ENCODE peak calls at places on chromosomes 12 and 14, in nine cellular contexts. C, U, J, R, Y, E, Q, I and W are unnamed samples.

GRCh38 chr12:120821878-120822277 is 82.3 kb downstream of the SPPL3 start:
- DNase-seq in C (no peak), U (no peak), J (no peak), R (peak; percentile 48), Y (no peak), E (no peak), Q (no peak), I (no peak), W (peak; percentile 56)

GRCh38 chr12:32365473-32366064 is 33.8 kb upstream of the FGD4 start:
- DNase-seq in C (peak; percentile 82), U (peak; percentile 46), J (peak; percentile 90), R (peak; percentile 44), Y (peak; percentile 56), E (no peak), Q (no peak), I (peak; percentile 82), W (peak; percentile 58)

GRCh38 chr12:47820631-47821345 is 1.1 kb upstream of the HDAC7 start:
- DNase-seq in C (peak; percentile 95), U (no peak), J (peak; percentile 98), R (no peak), Y (peak; percentile 90), E (no peak), Q (peak; percentile 74), I (peak; percentile 84), W (no peak)

GRCh38 chr12:16526693-16527092 is 79.3 kb downstream of the LMO3 start:
- DNase-seq in C (peak; percentile 92), U (no peak), J (peak; percentile 97), R (no peak), Y (no peak), E (no peak), Q (no peak), I (peak; percentile 67), W (no peak)

GRCh38 chr14:105021656-105022275 is 883 bp upstream of the CDCA4 start:
- DNase-seq in C (peak; percentile 44), U (peak; percentile 85), J (no peak), R (peak; percentile 53), Y (peak; percentile 43), E (no peak), Q (no peak), I (peak; percentile 54), W (no peak)

GRCh38 chr12:27859648-27860047 is 79.6 kb upstream of the MANSC4 start:
- DNase-seq in C (no peak), U (no peak), J (no peak), R (no peak), Y (no peak), E (no peak), Q (no peak), I (no peak), W (no peak)

GRCh38 chr12:6836851-6837250 is 3.9 kb upstream of the GNB3 start:
- DNase-seq in C (no peak), U (no peak), J (no peak), R (no peak), Y (no peak), E (no peak), Q (no peak), I (no peak), W (no peak)

GRCh38 chr12:70724444-70724843 is 87.2 kb upstream of the PTPRB start:
- DNase-seq in C (peak; percentile 1), U (no peak), J (peak; percentile 7), R (no peak), Y (no peak), E (no peak), Q (no peak), I (peak; percentile 36), W (no peak)

GRCh38 chr14:75861161-75861621 is 120.6 kb downstream of the TGFB3 start:
- DNase-seq in C (peak; percentile 87), U (no peak), J (peak; percentile 87), R (no peak), Y (no peak), E (no peak), Q (no peak), I (peak; percentile 70), W (no peak)

GRCh38 chr12:75977952-75978671 is 53.5 kb downstream of the PHLDA1 start:
- DNase-seq in C (peak; percentile 100), U (no peak), J (peak; percentile 100), R (peak; percentile 63), Y (peak; percentile 71), E (no peak), Q (no peak), I (peak; percentile 99), W (peak; percentile 70)

GRCh38 chr12:121775501-121775900 is 18.0 kb downstream of the RHOF start:
- DNase-seq in C (no peak), U (no peak), J (no peak), R (no peak), Y (no peak), E (no peak), Q (no peak), I (no peak), W (no peak)

GRCh38 chr14:76456891-76457586 is 81.1 kb downstream of the ESRRB start:
- DNase-seq in C (no peak), U (peak; percentile 54), J (no peak), R (no peak), Y (no peak), E (no peak), Q (no peak), I (no peak), W (no peak)

GRCh38 chr14:76282581-76282980 is 93.4 kb upstream of the ESRRB start:
- DNase-seq in C (no peak), U (no peak), J (no peak), R (no peak), Y (no peak), E (peak; percentile 6), Q (no peak), I (no peak), W (no peak)

GRCh38 chr12:52395761-52396434 is 10.2 kb downstream of the KRT82 start:
- DNase-seq in C (no peak), U (peak; percentile 41), J (peak; percentile 8), R (no peak), Y (no peak), E (no peak), Q (no peak), I (peak; percentile 57), W (no peak)

DNA sequence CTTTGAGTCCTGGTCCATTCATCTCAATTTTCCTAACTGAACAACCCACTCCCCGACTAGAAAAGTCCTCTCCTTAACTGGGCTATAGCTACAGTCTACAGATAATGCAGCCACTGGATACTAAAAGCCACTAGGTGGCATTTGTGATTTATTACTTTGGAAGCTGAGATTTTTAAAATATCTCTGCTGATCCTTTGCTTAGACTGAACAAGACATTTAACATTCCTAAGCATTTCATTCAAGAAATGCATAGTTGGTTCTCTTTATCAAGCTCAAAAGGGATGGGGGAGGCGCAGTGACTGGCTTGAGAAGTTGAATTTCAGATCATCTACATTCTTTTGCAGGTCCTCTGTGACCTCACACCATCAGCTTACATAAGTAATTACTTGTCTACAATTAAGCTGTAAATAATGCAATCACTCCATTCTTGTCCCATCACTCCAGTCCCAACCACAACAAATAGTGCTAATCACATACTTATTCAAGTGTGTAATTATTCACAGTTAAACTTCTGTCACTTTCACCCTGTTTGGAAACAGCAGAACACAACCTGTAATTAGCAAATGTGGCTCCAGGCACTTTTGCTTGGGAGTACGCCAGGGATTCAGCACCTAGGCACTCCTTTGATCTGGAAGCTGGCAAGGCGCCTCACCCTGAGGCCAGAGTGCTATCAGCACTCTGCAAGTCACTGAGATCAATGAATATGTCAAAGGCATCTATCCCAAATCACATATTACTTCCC is 203.5 kb downstream of the NOVA1 start:
- DNase-seq in C (peak; percentile 12), U (no peak), J (peak; percentile 68), R (no peak), Y (no peak), E (no peak), Q (no peak), I (peak; percentile 65), W (no peak)
- TF ChIP-seq CTCF in C (peak; percentile 46), U (peak; percentile 20), J (peak; percentile 62), R (no peak), Y (no peak), E (peak; percentile 60), Q (no peak), I (peak; percentile 45), W (no peak)

DNA sequence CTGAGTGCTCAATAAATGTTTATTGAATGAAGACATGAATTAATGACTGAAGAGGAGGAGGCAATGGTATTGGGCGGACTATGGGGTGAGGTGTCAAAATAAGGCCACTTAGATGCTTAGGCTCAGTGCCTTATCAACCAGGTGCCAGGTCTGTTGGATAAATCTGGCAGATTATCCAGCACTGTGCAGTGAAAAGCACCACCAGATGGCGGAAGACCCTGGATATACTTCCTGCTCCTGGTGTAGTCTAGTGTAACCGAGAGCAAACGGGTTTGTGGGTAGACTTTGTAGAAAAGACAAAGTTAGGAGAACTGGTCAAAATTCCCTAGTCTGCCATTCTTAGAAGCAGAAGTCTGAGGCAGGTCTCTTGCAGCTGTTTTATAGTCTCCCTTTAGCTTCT is 306.3 kb downstream of the ATP23 start:
- DNase-seq in C (no peak), U (peak; percentile 82), J (no peak), R (no peak), Y (no peak), E (no peak), Q (no peak), I (no peak), W (no peak)
- TF ChIP-seq CTCF in C (peak; percentile 8), U (peak; percentile 66), J (no peak), R (no peak), Y (no peak), E (no peak), Q (no peak), I (no peak), W (no peak)

GRCh38 chr12:59934486-59934885 is 338.7 kb downstream of the SLC16A7 start:
- DNase-seq in C (no peak), U (no peak), J (no peak), R (no peak), Y (no peak), E (no peak), Q (no peak), I (no peak), W (no peak)

GRCh38 chr12:59927041-59927440 is 331.2 kb downstream of the SLC16A7 start:
- DNase-seq in C (peak; percentile 16), U (no peak), J (no peak), R (no peak), Y (no peak), E (no peak), Q (no peak), I (peak; percentile 77), W (no peak)

GRCh38 chr12:59928416-59928815 is 332.6 kb downstream of the SLC16A7 start:
- DNase-seq in C (peak; percentile 16), U (no peak), J (no peak), R (no peak), Y (no peak), E (no peak), Q (no peak), I (peak; percentile 67), W (no peak)

DNA sequence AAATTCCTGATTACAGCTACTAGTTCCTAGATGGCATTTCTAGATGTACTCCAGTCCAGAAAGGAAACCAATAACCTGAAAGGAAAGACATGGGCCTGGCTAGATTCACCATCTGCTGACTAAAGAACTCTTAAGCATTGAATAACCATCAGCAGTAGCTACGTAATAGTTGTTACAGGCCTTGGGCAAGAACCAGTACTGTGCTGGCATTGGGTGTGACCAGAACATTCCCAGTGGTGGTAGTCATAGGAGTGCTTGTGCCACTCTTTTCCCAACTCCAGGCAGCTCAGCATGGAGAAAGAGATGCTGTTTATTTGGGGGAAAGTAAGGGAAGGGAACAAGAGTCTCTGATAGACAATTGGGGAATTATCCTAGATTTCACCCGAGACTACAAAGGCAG is 333.3 kb downstream of the SLC16A7 start:
- DNase-seq in C (peak; percentile 18), U (no peak), J (peak; percentile 59), R (no peak), Y (no peak), E (no peak), Q (no peak), I (peak; percentile 97), W (no peak)
- TF ChIP-seq CTCF in C (no peak), U (no peak), J (no peak), R (no peak), Y (no peak), E (no peak), Q (no peak), I (no peak), W (no peak)

GRCh38 chr12:100826323-100826722 is 31.7 kb downstream of the ANO4 start:
- DNase-seq in C (peak; percentile 58), U (no peak), J (peak; percentile 68), R (no peak), Y (peak; percentile 29), E (no peak), Q (peak; percentile 19), I (peak; percentile 74), W (no peak)
- TF ChIP-seq CTCF in C (no peak), U (no peak), J (no peak), R (no peak), Y (no peak), E (no peak), Q (no peak), I (no peak), W (no peak)